ENCODE peak calls at places on chromosomes 6 and 20, in nine cellular contexts. One of them, this sample, is unnamed.

GRCh38 chr20:41044409-41045062 is 15.9 kb downstream of the TOP1 start:
- DNase-seq in tibial artery: no peak
- DNase-seq in GM23248: no peak
- DNase-seq in SJCRH30: no peak
- DNase-seq in cardiac muscle cell: no peak
- DNase-seq in HepG2: no peak
- DNase-seq in IMR-90: no peak
- DNase-seq in A673: no peak
- DNase-seq in neuronal stem cell: no peak
- DNase-seq in this sample: no peak

GRCh38 chr6:34791164-34791841 is 580 bp upstream of the BLTP3A start:
- DNase-seq in tibial artery: peak; percentile 38
- DNase-seq in GM23248: peak; percentile 61
- DNase-seq in SJCRH30: peak; percentile 33
- DNase-seq in cardiac muscle cell: peak; percentile 23
- DNase-seq in HepG2: peak; percentile 62
- DNase-seq in IMR-90: peak; percentile 17
- DNase-seq in A673: no peak
- DNase-seq in neuronal stem cell: peak; percentile 49
- DNase-seq in this sample: peak; percentile 53

GRCh38 chr20:24646331-24646730 is 176.9 kb downstream of the SYNDIG1 start:
- DNase-seq in tibial artery: no peak
- DNase-seq in GM23248: no peak
- DNase-seq in SJCRH30: no peak
- DNase-seq in cardiac muscle cell: no peak
- DNase-seq in HepG2: no peak
- DNase-seq in IMR-90: no peak
- DNase-seq in A673: no peak
- DNase-seq in neuronal stem cell: no peak
- DNase-seq in this sample: no peak

GRCh38 chr6:50824505-50824904 is 5.8 kb downstream of the TFAP2B start:
- DNase-seq in tibial artery: no peak
- DNase-seq in GM23248: no peak
- DNase-seq in SJCRH30: no peak
- DNase-seq in cardiac muscle cell: no peak
- DNase-seq in HepG2: no peak
- DNase-seq in IMR-90: no peak
- DNase-seq in A673: no peak
- DNase-seq in neuronal stem cell: no peak
- DNase-seq in this sample: no peak

GRCh38 chr6:110270166-110270565 is 88.0 kb downstream of the METTL24 start:
- DNase-seq in tibial artery: no peak
- DNase-seq in GM23248: peak; percentile 22
- DNase-seq in SJCRH30: no peak
- DNase-seq in cardiac muscle cell: no peak
- DNase-seq in HepG2: no peak
- DNase-seq in IMR-90: peak; percentile 1
- DNase-seq in A673: no peak
- DNase-seq in neuronal stem cell: peak; percentile 48
- DNase-seq in this sample: no peak

GRCh38 chr20:50136822-50137599 is 16.5 kb downstream of the PEDS1 start:
- DNase-seq in tibial artery: no peak
- DNase-seq in GM23248: peak; percentile 55
- DNase-seq in SJCRH30: no peak
- DNase-seq in cardiac muscle cell: no peak
- DNase-seq in HepG2: no peak
- DNase-seq in IMR-90: peak; percentile 59
- DNase-seq in A673: no peak
- DNase-seq in neuronal stem cell: no peak
- DNase-seq in this sample: no peak

GRCh38 chr20:37245181-37245580 is 16.4 kb downstream of the GHRH start:
- DNase-seq in tibial artery: no peak
- DNase-seq in GM23248: no peak
- DNase-seq in SJCRH30: no peak
- DNase-seq in cardiac muscle cell: no peak
- DNase-seq in HepG2: no peak
- DNase-seq in IMR-90: no peak
- DNase-seq in A673: no peak
- DNase-seq in neuronal stem cell: no peak
- DNase-seq in this sample: no peak

GRCh38 chr20:1381753-1382591 is 10.9 kb downstream of the FKBP1A start:
- DNase-seq in tibial artery: no peak
- DNase-seq in GM23248: peak; percentile 49
- DNase-seq in SJCRH30: no peak
- DNase-seq in cardiac muscle cell: peak; percentile 56
- DNase-seq in HepG2: no peak
- DNase-seq in IMR-90: peak; percentile 63
- DNase-seq in A673: no peak
- DNase-seq in neuronal stem cell: no peak
- DNase-seq in this sample: no peak

GRCh38 chr20:58888521-58889333 is 36.2 kb downstream of the GNAS start:
- DNase-seq in tibial artery: peak; percentile 70
- DNase-seq in GM23248: peak; percentile 89
- DNase-seq in SJCRH30: peak; percentile 78
- DNase-seq in cardiac muscle cell: peak; percentile 78
- DNase-seq in HepG2: peak; percentile 76
- DNase-seq in IMR-90: peak; percentile 72
- DNase-seq in A673: peak; percentile 83
- DNase-seq in neuronal stem cell: peak; percentile 74
- DNase-seq in this sample: peak; percentile 83

GRCh38 chr6:24621626-24622360 is 24.2 kb downstream of the KIAA0319 start:
- DNase-seq in tibial artery: no peak
- DNase-seq in GM23248: no peak
- DNase-seq in SJCRH30: no peak
- DNase-seq in cardiac muscle cell: no peak
- DNase-seq in HepG2: no peak
- DNase-seq in IMR-90: no peak
- DNase-seq in A673: no peak
- DNase-seq in neuronal stem cell: no peak
- DNase-seq in this sample: no peak
- H3K4me1 ChIP-seq in tibial artery: no peaks in the 10 kb centered on the region
- H3K4me1 ChIP-seq in GM23248: no peaks in the 10 kb centered on the region
- H3K4me1 ChIP-seq in SJCRH30: no peaks in the 10 kb centered on the region
- H3K4me1 ChIP-seq in cardiac muscle cell: no peaks in the 10 kb centered on the region
- H3K4me1 ChIP-seq in HepG2: no peaks in the 10 kb centered on the region
- H3K4me1 ChIP-seq in IMR-90: no peaks in the 10 kb centered on the region
- H3K4me1 ChIP-seq in A673: no peaks in the 10 kb centered on the region
- H3K4me1 ChIP-seq in neuronal stem cell: no peaks in the 10 kb centered on the region
- H3K4me1 ChIP-seq in this sample: no peaks in the 10 kb centered on the region

DNA sequence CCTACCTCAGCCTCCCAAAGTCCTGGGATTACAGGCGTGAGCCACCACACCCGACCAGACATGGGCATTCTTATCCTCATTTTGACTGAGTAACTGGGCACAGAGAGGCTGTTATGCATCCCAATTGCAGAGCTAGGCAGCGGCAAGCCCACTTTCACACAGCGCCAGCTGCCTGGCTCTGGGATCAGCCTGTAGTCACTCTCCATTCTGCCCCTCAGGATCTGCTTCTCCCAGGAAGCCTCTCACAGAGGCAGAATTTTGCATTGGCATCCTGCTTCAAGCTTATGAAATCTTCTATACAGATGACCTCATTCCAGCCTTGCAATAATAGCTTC is 37.0 kb upstream of the IER3 start:
- DNase-seq in tibial artery: no peak
- DNase-seq in GM23248: no peak
- DNase-seq in SJCRH30: peak; percentile 32
- DNase-seq in cardiac muscle cell: no peak
- DNase-seq in HepG2: no peak
- DNase-seq in IMR-90: no peak
- DNase-seq in A673: no peak
- DNase-seq in neuronal stem cell: no peak
- DNase-seq in this sample: peak; percentile 43
- H3K4me1 ChIP-seq in tibial artery: peaks cover 45% of the 10 kb centered on the region
- H3K4me1 ChIP-seq in GM23248: peaks cover 43% of the 10 kb centered on the region
- H3K4me1 ChIP-seq in SJCRH30: peaks cover 27% of the 10 kb centered on the region
- H3K4me1 ChIP-seq in cardiac muscle cell: peaks cover 27% of the 10 kb centered on the region
- H3K4me1 ChIP-seq in HepG2: peaks cover 86% of the 10 kb centered on the region
- H3K4me1 ChIP-seq in IMR-90: peaks cover 31% of the 10 kb centered on the region
- H3K4me1 ChIP-seq in A673: peaks cover 44% of the 10 kb centered on the region
- H3K4me1 ChIP-seq in neuronal stem cell: no peaks in the 10 kb centered on the region
- H3K4me1 ChIP-seq in this sample: peaks cover 43% of the 10 kb centered on the region

GRCh38 chr6:18265787-18266523 is 1.6 kb upstream of the DEK start:
- DNase-seq in tibial artery: no peak
- DNase-seq in GM23248: no peak
- DNase-seq in SJCRH30: no peak
- DNase-seq in cardiac muscle cell: no peak
- DNase-seq in HepG2: no peak
- DNase-seq in IMR-90: no peak
- DNase-seq in A673: no peak
- DNase-seq in neuronal stem cell: no peak
- DNase-seq in this sample: no peak

GRCh38 chr6:18264338-18265098 is at the start of gene DEK:
- DNase-seq in tibial artery: peak; percentile 83
- DNase-seq in GM23248: peak; percentile 94
- DNase-seq in SJCRH30: peak; percentile 82
- DNase-seq in cardiac muscle cell: peak; percentile 87
- DNase-seq in HepG2: peak; percentile 84
- DNase-seq in IMR-90: peak; percentile 81
- DNase-seq in A673: peak; percentile 94
- DNase-seq in neuronal stem cell: peak; percentile 88
- DNase-seq in this sample: peak; percentile 90

GRCh38 chr6:18265099-18265372 is 706 bp upstream of the DEK start:
- DNase-seq in tibial artery: no peak
- DNase-seq in GM23248: no peak
- DNase-seq in SJCRH30: no peak
- DNase-seq in cardiac muscle cell: no peak
- DNase-seq in HepG2: no peak
- DNase-seq in IMR-90: no peak
- DNase-seq in A673: no peak
- DNase-seq in neuronal stem cell: no peak
- DNase-seq in this sample: no peak

GRCh38 chr6:18269253-18269652 is 4.9 kb upstream of the DEK start:
- DNase-seq in tibial artery: no peak
- DNase-seq in GM23248: peak; percentile 59
- DNase-seq in SJCRH30: no peak
- DNase-seq in cardiac muscle cell: peak; percentile 4
- DNase-seq in HepG2: peak; percentile 79
- DNase-seq in IMR-90: peak; percentile 32
- DNase-seq in A673: peak; percentile 47
- DNase-seq in neuronal stem cell: no peak
- DNase-seq in this sample: no peak

DNA sequence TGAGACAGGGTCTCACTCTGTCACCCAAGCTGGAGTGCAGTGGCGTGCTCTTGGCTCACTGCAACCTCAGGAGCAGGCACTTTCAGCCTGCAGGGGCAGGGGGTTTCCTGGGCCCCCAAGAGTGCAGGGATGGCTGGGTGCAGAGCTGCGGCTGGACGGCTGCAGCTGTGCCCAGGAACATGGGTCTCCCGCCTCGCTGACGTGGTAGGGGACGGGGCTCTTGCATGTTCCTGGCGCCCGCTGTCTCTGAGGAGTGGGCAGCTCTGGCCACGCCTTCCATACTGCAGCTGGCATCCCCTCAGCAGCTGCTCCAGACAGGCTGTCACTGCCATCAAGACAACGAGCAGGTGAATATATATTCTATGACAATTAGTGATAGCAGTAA is 2.2 kb upstream of the DEK start:
- DNase-seq in tibial artery: no peak
- DNase-seq in GM23248: no peak
- DNase-seq in SJCRH30: no peak
- DNase-seq in cardiac muscle cell: no peak
- DNase-seq in HepG2: no peak
- DNase-seq in IMR-90: no peak
- DNase-seq in A673: no peak
- DNase-seq in neuronal stem cell: no peak
- DNase-seq in this sample: no peak
- H3K4me1 ChIP-seq in tibial artery: peaks cover 17% of the 10 kb centered on the region
- H3K4me1 ChIP-seq in GM23248: peaks cover 23% of the 10 kb centered on the region
- H3K4me1 ChIP-seq in SJCRH30: peaks cover 5% of the 10 kb centered on the region
- H3K4me1 ChIP-seq in cardiac muscle cell: no peaks in the 10 kb centered on the region
- H3K4me1 ChIP-seq in HepG2: peaks cover 71% of the 10 kb centered on the region
- H3K4me1 ChIP-seq in IMR-90: peaks cover 8% of the 10 kb centered on the region
- H3K4me1 ChIP-seq in A673: peaks cover 29% of the 10 kb centered on the region
- H3K4me1 ChIP-seq in neuronal stem cell: peaks cover 4% of the 10 kb centered on the region
- H3K4me1 ChIP-seq in this sample: no peaks in the 10 kb centered on the region

GRCh38 chr6:125944896-125945295 is 11.7 kb upstream of the HINT3 start:
- DNase-seq in tibial artery: no peak
- DNase-seq in GM23248: no peak
- DNase-seq in SJCRH30: no peak
- DNase-seq in cardiac muscle cell: no peak
- DNase-seq in HepG2: no peak
- DNase-seq in IMR-90: no peak
- DNase-seq in A673: no peak
- DNase-seq in neuronal stem cell: no peak
- DNase-seq in this sample: no peak

GRCh38 chr6:125945378-125946141 is 11.0 kb upstream of the HINT3 start:
- DNase-seq in tibial artery: no peak
- DNase-seq in GM23248: peak; percentile 46
- DNase-seq in SJCRH30: no peak
- DNase-seq in cardiac muscle cell: peak; percentile 75
- DNase-seq in HepG2: peak; percentile 90
- DNase-seq in IMR-90: peak; percentile 82
- DNase-seq in A673: peak; percentile 15
- DNase-seq in neuronal stem cell: no peak
- DNase-seq in this sample: no peak

GRCh38 chr6:125942677-125943527 is 13.7 kb upstream of the HINT3 start:
- DNase-seq in tibial artery: no peak
- DNase-seq in GM23248: peak; percentile 14
- DNase-seq in SJCRH30: no peak
- DNase-seq in cardiac muscle cell: peak; percentile 41
- DNase-seq in HepG2: peak; percentile 59
- DNase-seq in IMR-90: peak; percentile 56
- DNase-seq in A673: no peak
- DNase-seq in neuronal stem cell: no peak
- DNase-seq in this sample: no peak

GRCh38 chr6:125944434-125944816 is 12.1 kb upstream of the HINT3 start:
- DNase-seq in tibial artery: peak; percentile 77
- DNase-seq in GM23248: peak; percentile 61
- DNase-seq in SJCRH30: no peak
- DNase-seq in cardiac muscle cell: peak; percentile 91
- DNase-seq in HepG2: peak; percentile 98
- DNase-seq in IMR-90: peak; percentile 88
- DNase-seq in A673: no peak
- DNase-seq in neuronal stem cell: no peak
- DNase-seq in this sample: peak; percentile 51

DNA sequence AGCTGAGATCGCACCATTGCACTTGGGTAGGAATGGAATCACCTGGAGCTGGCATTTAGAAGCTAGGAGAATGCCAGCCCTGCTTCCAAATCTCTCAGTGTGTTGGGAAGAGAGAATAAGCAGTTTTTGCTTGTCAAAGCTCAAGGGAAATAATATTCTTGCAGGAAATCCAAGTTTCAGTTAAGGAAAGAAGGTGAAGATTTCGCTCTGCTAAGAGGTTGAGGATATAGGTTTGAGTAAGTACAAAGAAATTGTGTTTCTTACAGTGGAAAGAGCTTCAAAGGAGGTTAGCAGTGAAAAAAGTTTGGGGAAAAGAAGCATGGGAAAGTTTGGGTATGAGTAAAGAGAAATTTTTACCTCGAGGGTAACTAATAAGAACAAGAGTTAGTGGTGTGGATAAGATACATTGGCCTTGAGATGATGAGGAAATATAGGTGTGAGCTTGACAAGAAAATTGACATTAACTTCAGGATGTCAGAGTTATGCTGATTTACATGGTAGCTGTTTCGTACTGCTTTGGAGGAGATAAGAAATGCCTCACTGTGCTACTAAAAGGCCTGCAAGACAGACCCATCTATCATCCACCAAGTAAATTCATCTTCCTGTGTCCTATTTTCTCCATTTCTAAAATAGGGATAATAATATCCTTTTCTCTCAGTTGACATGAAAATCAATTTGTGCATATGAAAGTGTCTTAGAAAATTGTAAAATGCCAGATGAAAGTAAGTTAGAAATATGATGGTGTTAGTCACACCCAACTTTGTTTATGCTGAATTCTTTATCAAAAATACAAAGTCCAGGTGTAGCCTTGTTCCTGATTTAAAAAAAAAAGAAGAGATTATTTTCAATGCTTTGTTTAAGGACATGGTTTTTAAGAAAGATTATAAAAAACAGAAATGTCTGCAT is 12.8 kb upstream of the HINT3 start:
- DNase-seq in tibial artery: no peak
- DNase-seq in GM23248: no peak
- DNase-seq in SJCRH30: no peak
- DNase-seq in cardiac muscle cell: no peak
- DNase-seq in HepG2: no peak
- DNase-seq in IMR-90: no peak
- DNase-seq in A673: no peak
- DNase-seq in neuronal stem cell: no peak
- DNase-seq in this sample: no peak
- H3K4me1 ChIP-seq in tibial artery: peaks cover 12% of the 10 kb centered on the region
- H3K4me1 ChIP-seq in GM23248: peaks cover 59% of the 10 kb centered on the region
- H3K4me1 ChIP-seq in SJCRH30: peaks cover 12% of the 10 kb centered on the region
- H3K4me1 ChIP-seq in cardiac muscle cell: peaks cover 21% of the 10 kb centered on the region
- H3K4me1 ChIP-seq in HepG2: peaks cover 81% of the 10 kb centered on the region
- H3K4me1 ChIP-seq in IMR-90: peaks cover 28% of the 10 kb centered on the region
- H3K4me1 ChIP-seq in A673: peaks cover 8% of the 10 kb centered on the region
- H3K4me1 ChIP-seq in neuronal stem cell: no peaks in the 10 kb centered on the region
- H3K4me1 ChIP-seq in this sample: peaks cover 11% of the 10 kb centered on the region

This sample was measured in heart right ventricle.